ENCODE peak calls at places on chromosomes 6 and 20, in four cellular contexts. A, D, J and K are unnamed samples.

GRCh38 chr6:56148488-56149190 is 98.7 kb downstream of the COL21A1 start:
- DNase-seq in A (no peak), D (no peak), J (peak), K (no peak)

GRCh38 chr6:82612475-82612874 is 248.9 kb downstream of the TPBG start:
- DNase-seq in A (no peak), D (no peak), J (no peak), K (no peak)

GRCh38 chr6:165820934-165821333 is 157.9 kb upstream of the PDE10A start:
- DNase-seq in A (no peak), D (no peak), J (no peak), K (no peak)

GRCh38 chr6:39821739-39822532 is 29.8 kb downstream of the DAAM2 start:
- DNase-seq in A (no peak), D (no peak), J (no peak), K (no peak)

GRCh38 chr6:136564170-136564569 is 13.9 kb upstream of the MAP7 start:
- DNase-seq in A (no peak), D (no peak), J (no peak), K (no peak)

GRCh38 chr20:24795444-24795843 is 153.6 kb upstream of the CST7 start:
- DNase-seq in A (no peak), D (no peak), J (peak), K (no peak)

GRCh38 chr6:96898241-96898851 is 655 bp upstream of the NDUFAF4 start:
- DNase-seq in A (no peak), D (no peak), J (peak), K (no peak)

GRCh38 chr6:144335914-144336313 is 50.8 kb downstream of the UTRN start:
- DNase-seq in A (peak), D (no peak), J (no peak), K (no peak)

GRCh38 chr6:110575910-110576463 is 99.6 kb upstream of the SLC22A16 start:
- DNase-seq in A (no peak), D (no peak), J (no peak), K (no peak)

GRCh38 chr6:112879920-112880413 is 532.8 kb downstream of the RFPL4B start:
- DNase-seq in A (peak), D (peak), J (no peak), K (no peak)

GRCh38 chr20:63116412-63117106 is 99.4 kb downstream of the YTHDF1 start:
- DNase-seq in A (no peak), D (peak), J (peak), K (peak)

GRCh38 chr6:32147401-32148132 is 4.2 kb downstream of the PRRT1 start:
- DNase-seq in A (no peak), D (no peak), J (no peak), K (no peak)

GRCh38 chr6:13814938-13815575 is 700 bp upstream of the MCUR1 start:
- DNase-seq in A (no peak), D (no peak), J (no peak), K (no peak)

GRCh38 chr6:27059621-27060425 is 187.7 kb upstream of the PRSS16 start:
- DNase-seq in A (no peak), D (no peak), J (peak), K (no peak)

GRCh38 chr20:63540417-63541186 is 3.4 kb upstream of the PTK6 start:
- DNase-seq in A (no peak), D (no peak), J (peak), K (no peak)

GRCh38 chr20:44137210-44137781 is 49.7 kb downstream of the JPH2 start:
- DNase-seq in A (no peak), D (peak), J (peak), K (peak)

GRCh38 chr20:17648782-17649730 is 33.0 kb downstream of the RRBP1 start:
- DNase-seq in A (no peak), D (no peak), J (no peak), K (no peak)

GRCh38 chr6:34547921-34548644 is 8.0 kb downstream of the SPDEF start:
- DNase-seq in A (no peak), D (no peak), J (no peak), K (no peak)

GRCh38 chr6:47083586-47084047 is 41.5 kb upstream of the ADGRF1 start:
- DNase-seq in A (no peak), D (no peak), J (peak), K (no peak)

GRCh38 chr6:148760568-148761531 is 14.0 kb downstream of the UST start:
- DNase-seq in A (no peak), D (peak), J (peak), K (peak)

GRCh38 chr20:2873747-2874041 is 413 bp downstream of the PTPRA start:
- DNase-seq in A (peak), D (peak), J (peak), K (peak)

GRCh38 chr6:125312950-125313349 is 11.2 kb upstream of the HDDC2 start:
- DNase-seq in A (no peak), D (no peak), J (no peak), K (no peak)

GRCh38 chr6:2196079-2196679 is 49.2 kb downstream of the GMDS start:
- DNase-seq in A (peak), D (no peak), J (peak), K (peak)

GRCh38 chr6:69984506-69984905 is 118.2 kb downstream of the COL19A1 start:
- DNase-seq in A (no peak), D (no peak), J (no peak), K (no peak)

DNA sequence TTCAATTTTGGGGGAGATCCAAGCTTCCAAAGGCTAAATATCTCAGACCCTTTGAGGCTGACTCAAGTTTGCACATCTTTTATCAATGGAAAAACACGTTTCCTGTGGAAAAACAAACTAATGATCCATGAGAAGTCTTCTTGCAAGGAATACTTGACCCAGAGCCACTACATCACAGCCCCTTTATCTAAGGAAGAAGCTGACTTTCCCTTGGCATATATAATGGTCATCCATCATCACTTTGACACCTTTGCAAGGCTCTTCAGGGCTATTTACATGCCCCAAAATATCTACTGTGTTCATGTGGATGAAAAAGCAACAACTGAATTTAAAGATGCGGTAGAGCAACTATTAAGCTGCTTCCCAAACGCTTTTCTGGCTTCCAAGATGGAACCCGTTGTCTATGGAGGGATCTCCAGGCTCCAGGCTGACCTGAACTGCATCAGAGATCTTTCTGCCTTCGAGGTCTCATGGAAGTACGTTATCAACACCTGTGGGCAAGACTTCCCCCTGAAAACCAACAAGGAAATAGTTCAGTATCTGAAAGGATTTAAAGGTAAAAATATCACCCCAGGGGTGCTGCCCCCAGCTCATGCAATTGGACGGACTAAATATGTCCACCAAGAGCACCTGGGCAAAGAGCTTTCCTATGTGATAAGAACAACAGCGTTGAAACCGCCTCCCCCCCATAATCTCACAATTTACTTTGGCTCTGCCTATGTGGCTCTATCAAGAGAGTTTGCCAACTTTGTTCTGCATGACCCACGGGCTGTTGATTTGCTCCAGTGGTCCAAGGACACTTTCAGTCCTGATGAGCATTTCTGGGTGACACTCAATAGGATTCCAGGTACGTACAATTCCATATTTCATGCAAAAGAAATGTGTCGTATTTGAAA is 35.6 kb downstream of the GCNT2 start:
- DNase-seq in A (no peak), D (no peak), J (no peak), K (no peak)
- H2AFZ ChIP-seq in A (no peak), D (no peak), J (no peak), K (peak)

GRCh38 chr20:9018346-9018745 is 50.5 kb upstream of the PLCB4 start:
- DNase-seq in A (no peak), D (no peak), J (no peak), K (no peak)

GRCh38 chr20:9019833-9020232 is 49.1 kb upstream of the PLCB4 start:
- DNase-seq in A (no peak), D (no peak), J (no peak), K (no peak)

GRCh38 chr20:9022361-9022760 is 46.5 kb upstream of the PLCB4 start:
- DNase-seq in A (no peak), D (no peak), J (no peak), K (no peak)

GRCh38 chr20:9021699-9022098 is 47.2 kb upstream of the PLCB4 start:
- DNase-seq in A (no peak), D (peak), J (peak), K (no peak)

GRCh38 chr20:9021216-9021615 is 47.7 kb upstream of the PLCB4 start:
- DNase-seq in A (no peak), D (no peak), J (no peak), K (no peak)
- H2AK5ac ChIP-seq in A (no peak), D (no peak), J (peak), K (no peak)

DNA sequence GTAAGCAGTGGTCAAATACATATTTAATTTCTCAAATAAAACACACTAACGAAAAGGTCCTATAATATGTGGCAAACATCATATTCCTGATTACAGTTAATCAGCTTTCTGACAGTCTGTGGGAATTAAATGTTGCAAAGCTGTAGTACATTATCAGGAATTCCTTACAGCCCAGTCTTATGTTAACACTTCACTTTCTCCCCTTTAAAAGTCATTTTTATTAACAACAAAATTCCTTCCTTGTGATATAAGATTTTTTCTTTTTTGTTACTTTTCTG is 636.8 kb downstream of the MMUT start:
- DNase-seq in A (no peak), D (no peak), J (no peak), K (no peak)
- H3K27ac ChIP-seq in A (no peak), D (no peak), J (peak), K (no peak)

GRCh38 chr20:50037575-50037974 is 54.8 kb downstream of the SNAI1 start:
- DNase-seq in A (peak), D (no peak), J (no peak), K (no peak)

GRCh38 chr20:50032955-50033666 is 50.3 kb downstream of the SNAI1 start:
- DNase-seq in A (no peak), D (no peak), J (no peak), K (no peak)

GRCh38 chr20:50036703-50037102 is 53.9 kb downstream of the SNAI1 start:
- DNase-seq in A (no peak), D (no peak), J (no peak), K (no peak)

GRCh38 chr20:50037123-50037522 is 54.3 kb downstream of the SNAI1 start:
- DNase-seq in A (peak), D (no peak), J (no peak), K (no peak)

DNA sequence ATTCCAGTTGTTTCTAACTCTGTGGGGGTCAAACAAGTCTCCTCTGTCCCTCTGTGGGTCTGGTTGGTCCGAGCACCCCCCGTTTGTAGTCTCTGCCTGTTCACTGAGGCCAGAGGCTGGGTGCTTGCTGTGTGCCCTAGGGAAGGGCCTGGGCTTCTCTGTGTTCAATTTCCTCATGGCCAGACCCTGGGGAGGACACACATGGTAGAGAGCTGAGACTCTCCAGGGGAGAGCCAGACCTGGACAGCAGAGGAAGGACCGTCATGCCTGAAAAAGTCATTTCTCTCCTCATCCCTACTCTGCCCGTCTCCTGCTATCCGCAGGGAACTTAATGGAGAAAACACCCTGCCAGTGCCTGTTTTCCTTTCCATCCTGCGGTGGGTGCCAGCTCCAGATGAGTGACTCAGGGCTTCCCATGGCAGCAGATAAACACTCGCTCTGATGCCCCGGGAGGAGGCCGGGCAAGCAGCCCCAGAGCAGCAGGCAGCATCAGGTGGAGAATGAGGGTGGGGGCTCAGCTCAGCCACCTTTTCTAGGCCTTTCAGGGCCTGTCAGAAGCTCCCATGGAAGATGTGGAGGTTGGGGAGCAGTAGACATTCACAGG is 51.9 kb downstream of the SNAI1 start:
- DNase-seq in A (no peak), D (no peak), J (peak), K (no peak)
- H2AFZ ChIP-seq in A (no peak), D (no peak), J (peak), K (no peak)

GRCh38 chr6:41427642-41428401 is 92.4 kb downstream of the NCR2 start:
- DNase-seq in A (no peak), D (peak), J (no peak), K (no peak)

GRCh38 chr6:41425511-41425910 is 90.1 kb downstream of the NCR2 start:
- DNase-seq in A (no peak), D (no peak), J (no peak), K (no peak)

GRCh38 chr6:41426438-41426851 is 91.0 kb downstream of the NCR2 start:
- DNase-seq in A (no peak), D (peak), J (no peak), K (no peak)

GRCh38 chr6:41428402-41428994 is 93.1 kb downstream of the NCR2 start:
- DNase-seq in A (no peak), D (no peak), J (no peak), K (no peak)

GRCh38 chr6:41426888-41427641 is 91.7 kb downstream of the NCR2 start:
- DNase-seq in A (no peak), D (no peak), J (no peak), K (no peak)
- H2AK5ac ChIP-seq in A (no peak), D (no peak), J (no peak), K (peak)

DNA sequence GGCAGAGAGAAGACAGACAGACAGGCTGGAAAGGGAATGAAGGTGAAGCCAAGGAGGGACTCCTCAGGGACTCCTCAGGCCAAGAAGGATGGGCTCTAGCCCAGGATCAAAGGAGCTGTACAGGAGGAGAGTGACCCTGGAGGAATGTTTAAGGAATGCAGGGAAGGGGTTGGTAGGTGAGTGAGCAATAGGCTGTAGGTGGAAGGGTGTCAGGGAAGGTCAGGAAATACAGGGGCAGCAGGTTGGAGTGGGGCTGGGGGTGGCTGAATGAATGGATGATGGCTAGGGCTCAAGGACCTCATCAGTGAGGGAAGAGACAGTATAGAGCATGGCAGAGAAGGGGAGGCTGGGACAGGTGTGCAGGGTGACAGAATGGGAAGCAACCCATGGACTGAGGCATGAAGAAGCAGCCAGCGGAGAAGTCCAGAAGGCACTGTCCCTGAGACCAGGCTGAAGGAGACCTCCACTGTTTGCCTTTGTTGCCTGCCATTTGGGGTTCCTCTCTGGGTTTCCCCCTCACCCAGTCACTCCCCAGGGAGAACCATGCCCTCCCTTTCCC is 13.2 kb downstream of the SYNGAP1 start:
- DNase-seq in A (no peak), D (peak), J (no peak), K (no peak)
- H3K27ac ChIP-seq in A (peak), D (peak), J (no peak), K (peak)

DNA sequence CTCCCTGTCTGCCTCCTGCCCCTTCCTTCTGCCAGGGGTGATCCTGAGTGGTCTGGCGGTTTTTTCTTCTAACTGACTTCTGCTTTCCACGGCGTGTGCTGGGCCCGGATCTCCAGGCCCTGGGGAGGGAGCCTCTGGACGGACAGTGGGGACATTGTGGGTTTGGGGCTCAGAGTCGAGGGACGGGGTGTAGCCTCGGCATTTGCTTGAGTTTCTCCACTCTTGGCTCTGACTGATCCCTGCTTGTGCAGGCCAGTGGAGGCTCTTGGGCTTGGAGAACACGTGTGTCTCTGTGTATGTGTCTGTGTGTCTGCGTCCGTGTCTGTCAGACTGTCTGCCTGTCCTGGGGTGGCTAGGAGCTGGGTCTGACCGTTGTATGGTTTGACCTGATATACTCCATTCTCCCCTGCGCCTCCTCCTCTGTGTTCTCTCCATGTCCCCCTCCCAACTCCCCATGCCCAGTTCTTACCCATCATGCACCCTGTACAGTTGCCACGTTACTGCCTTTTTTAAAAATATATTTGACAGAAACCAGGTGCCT is 10.2 kb downstream of the SLC29A1 start:
- DNase-seq in A (no peak), D (no peak), J (no peak), K (no peak)
- H2AFZ ChIP-seq in A (no peak), D (no peak), J (peak), K (no peak)

GRCh38 chr6:158848441-158848840 is 29.3 kb upstream of the EZR start:
- DNase-seq in A (no peak), D (no peak), J (no peak), K (no peak)

GRCh38 chr6:158850807-158851115 is 31.6 kb upstream of the EZR start:
- DNase-seq in A (no peak), D (no peak), J (peak), K (no peak)

GRCh38 chr6:158847786-158848185 is 28.6 kb upstream of the EZR start:
- DNase-seq in A (no peak), D (no peak), J (no peak), K (no peak)

GRCh38 chr6:158852312-158853071 is 33.3 kb upstream of the EZR start:
- DNase-seq in A (no peak), D (no peak), J (no peak), K (no peak)

DNA sequence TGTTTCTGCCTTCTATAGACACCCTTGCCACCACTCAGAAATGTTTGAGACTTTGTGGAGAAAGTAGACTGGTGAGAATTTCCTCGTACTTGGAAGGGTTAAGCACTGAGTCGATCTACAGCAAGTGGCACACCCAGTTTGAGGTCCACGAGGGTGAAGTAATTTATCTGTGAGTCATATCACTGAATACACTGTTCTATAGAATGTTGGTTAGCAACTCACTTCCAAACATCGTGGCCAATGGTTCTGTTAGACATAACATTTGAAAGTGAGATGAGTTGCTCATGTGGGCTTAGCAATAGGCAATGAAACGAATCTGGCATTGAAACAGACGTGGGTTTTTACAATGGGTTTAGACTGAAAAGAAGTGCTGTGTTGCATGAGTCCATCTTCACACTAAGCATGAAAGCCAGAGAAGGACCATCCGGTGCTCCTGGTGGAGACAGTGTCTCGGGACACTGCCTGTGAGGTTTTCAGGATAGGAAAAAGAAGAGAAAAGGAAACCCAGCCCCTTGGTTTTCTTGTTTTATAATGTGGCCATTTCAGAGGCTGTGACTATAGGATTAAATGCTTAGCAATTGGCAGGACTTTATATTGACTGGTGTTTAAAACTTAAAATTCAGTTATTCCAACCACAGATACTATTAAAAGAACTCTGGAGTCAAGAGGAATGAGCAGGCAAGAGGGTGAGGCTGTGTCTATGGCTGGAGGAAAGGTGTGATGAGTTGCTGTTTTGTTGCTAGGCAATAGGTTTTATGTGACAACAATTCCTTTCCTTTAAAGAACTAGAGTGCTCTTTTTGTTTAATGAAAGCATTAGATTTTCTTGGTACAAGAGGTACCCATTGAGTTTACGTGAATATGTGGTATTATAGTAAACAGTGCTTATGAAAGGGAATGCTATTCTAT is 31.0 kb upstream of the EZR start:
- DNase-seq in A (peak), D (no peak), J (peak), K (no peak)
- H2AK5ac ChIP-seq in A (no peak), D (no peak), J (peak), K (no peak)